ENCODE peak calls at places on chromosomes 2 and 18, in four cellular contexts. W is IMR-90, E is neuronal stem cell, K is mesendoderm. V is an unnamed sample.

GRCh38 chr2:232349546-232349945 is 29.0 kb upstream of the ALPP start:
- DNase-seq in E (no peak), K (no peak), W (no peak), V (no peak)

GRCh38 chr2:73939419-73939818 is 12.7 kb downstream of the DGUOK start:
- DNase-seq in E (no peak), K (peak), W (peak), V (peak)

GRCh38 chr18:23710068-23710527 is 20.8 kb downstream of the LAMA3 start:
- DNase-seq in K (peak), E (no peak), W (peak), V (no peak)

GRCh38 chr2:238286551-238286950 is 1.9 kb downstream of the PER2 start:
- DNase-seq in E (no peak), K (no peak), W (peak), V (no peak)

GRCh38 chr2:86336350-86337234 is 834 bp downstream of the REEP1 start:
- DNase-seq in E (peak), K (peak), W (no peak), V (peak)

GRCh38 chr2:126634273-126634861 is 21.6 kb upstream of the GYPC start:
- DNase-seq in K (peak), E (no peak), W (peak), V (peak)

GRCh38 chr2:73728043-73728442 is 9.1 kb downstream of the TPRKB start:
- DNase-seq in E (no peak), W (no peak), K (no peak), V (no peak)

GRCh38 chr2:40343904-40344303 is 108.0 kb downstream of the SLC8A1 start:
- DNase-seq in W (peak), E (no peak), K (no peak), V (no peak)

GRCh38 chr18:54717673-54718435 is 110.4 kb upstream of the RAB27B start:
- DNase-seq in E (no peak), K (peak), W (no peak), V (peak)

GRCh38 chr2:46943881-46944798 is 28.5 kb upstream of the MCFD2 start:
- DNase-seq in E (no peak), W (no peak), K (no peak), V (no peak)

GRCh38 chr2:184312970-184313369 is 285.4 kb upstream of the ZNF804A start:
- DNase-seq in E (no peak), W (no peak), K (no peak), V (no peak)

GRCh38 chr18:44464401-44465185 is 216.1 kb upstream of the SETBP1 start:
- DNase-seq in K (no peak), E (peak), W (no peak), V (no peak)

GRCh38 chr2:137957033-137957432 is 7.2 kb upstream of the HNMT start:
- DNase-seq in K (no peak), E (no peak), W (peak), V (no peak)

GRCh38 chr2:126662623-126663022 is 6.7 kb downstream of the GYPC start:
- DNase-seq in E (no peak), K (no peak), W (no peak), V (no peak)

GRCh38 chr2:70381235-70381634 is 79.4 kb upstream of the FAM136A start:
- DNase-seq in W (peak), E (no peak), K (no peak), V (no peak)

GRCh38 chr18:55577812-55578539 is 10.0 kb downstream of the TCF4 start:
- DNase-seq in K (peak), E (no peak), W (no peak), V (no peak)

GRCh38 chr2:157184161-157184910 is 73.2 kb upstream of the GALNT5 start:
- DNase-seq in E (no peak), W (peak), K (no peak), V (no peak)

GRCh38 chr2:229463941-229464340 is 192.9 kb upstream of the PID1 start:
- DNase-seq in W (no peak), K (no peak), E (no peak), V (no peak)

GRCh38 chr2:85600235-85600575 is 2.3 kb downstream of the TMEM150A start:
- DNase-seq in E (no peak), W (no peak), K (no peak), V (no peak)

GRCh38 chr2:136325844-136326291 is 207.9 kb upstream of the CXCR4 start:
- DNase-seq in W (no peak), K (no peak), E (no peak), V (no peak)

GRCh38 chr2:238163494-238164198 is 4.9 kb downstream of the ERFE start:
- DNase-seq in W (no peak), K (no peak), E (no peak), V (peak)

GRCh38 chr2:154713605-154714004 is 15.1 kb downstream of the KCNJ3 start:
- DNase-seq in K (no peak), W (no peak), E (no peak), V (no peak)

GRCh38 chr2:3637311-3637675 is 20.7 kb upstream of the ALLC start:
- DNase-seq in K (no peak), W (no peak), E (no peak), V (no peak)

GRCh38 chr2:84865181-84865783 is 15.6 kb downstream of the TRABD2A start:
- DNase-seq in E (no peak), W (peak), K (no peak), V (no peak)

GRCh38 chr2:116922414-116922813 is 892.1 kb upstream of the DDX18 start:
- DNase-seq in K (no peak), W (no peak), E (no peak), V (no peak)

GRCh38 chr2:200356794-200357472 is 50.4 kb downstream of the SPATS2L start:
- DNase-seq in W (peak), K (peak), E (no peak), V (no peak)
- H4K8ac ChIP-seq in W (peak), K (no peak), E (no peak), V (no peak)

DNA sequence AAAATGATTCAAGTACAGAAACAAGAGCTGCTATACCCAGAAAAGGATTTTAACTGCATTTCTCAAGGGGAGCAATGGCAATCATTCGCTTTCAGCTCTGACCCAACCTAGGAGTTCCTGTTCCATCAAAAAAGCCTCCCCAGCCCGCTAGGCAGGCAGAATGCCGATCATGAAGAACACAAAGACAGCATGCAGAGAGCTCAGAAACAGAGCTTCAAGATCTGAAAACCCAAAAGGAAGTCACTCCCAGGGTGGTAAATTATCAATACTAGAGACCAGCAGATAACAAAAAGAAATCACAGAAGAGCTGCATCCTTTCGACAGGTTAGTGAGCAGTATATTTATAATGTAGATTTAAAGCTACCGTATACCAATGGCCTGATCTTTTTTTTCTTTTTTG is 84.8 kb upstream of the CRIM1 start:
- DNase-seq in W (no peak), E (peak), K (peak), V (peak)
- H4K8ac ChIP-seq in W (no peak), E (no peak), K (no peak), V (no peak)

GRCh38 chr2:217249086-217249485 is 389.2 kb upstream of the TNP1 start:
- DNase-seq in K (no peak), E (no peak), W (no peak), V (no peak)
- H4K8ac ChIP-seq in K (no peak), E (no peak), W (peak), V (no peak)

DNA sequence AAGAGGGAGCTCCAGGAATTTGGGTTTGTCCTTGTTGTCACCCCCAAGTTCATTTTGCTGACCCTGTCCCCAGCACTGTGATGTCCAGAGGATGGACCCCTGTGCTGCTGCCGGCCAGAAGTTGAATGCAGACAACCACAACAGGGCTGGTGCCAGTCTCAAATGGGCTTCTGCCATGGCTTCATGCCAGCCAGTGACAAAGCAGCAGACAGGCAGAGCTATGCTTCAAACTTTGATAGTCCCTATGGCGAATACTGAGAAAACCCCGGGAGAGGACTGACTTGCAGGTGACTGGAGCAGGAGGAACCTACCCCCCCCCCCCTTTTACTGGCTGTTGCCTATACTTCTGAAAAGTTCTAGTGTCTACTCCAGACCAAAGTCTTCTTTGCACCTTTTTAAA is 3.2 kb downstream of the SMAD7 start:
- DNase-seq in K (no peak), E (no peak), W (no peak), V (peak)
- H4K8ac ChIP-seq in K (no peak), E (no peak), W (peak), V (no peak)

GRCh38 chr2:28949617-28950305 is 31.3 kb upstream of the TOGARAM2 start:
- DNase-seq in W (no peak), E (no peak), K (peak), V (peak)
- H4K8ac ChIP-seq in W (no peak), E (no peak), K (no peak), V (no peak)

GRCh38 chr18:74115046-74115445 is 32.6 kb downstream of the FBXO15 start:
- DNase-seq in K (no peak), W (peak), E (no peak), V (no peak)

GRCh38 chr18:74110983-74111382 is 36.7 kb downstream of the FBXO15 start:
- DNase-seq in K (no peak), E (no peak), W (no peak), V (no peak)

GRCh38 chr18:74116628-74117554 is 30.7 kb downstream of the FBXO15 start:
- DNase-seq in K (peak), E (no peak), W (peak), V (peak)

GRCh38 chr18:74114206-74114605 is 33.4 kb downstream of the FBXO15 start:
- DNase-seq in E (peak), W (peak), K (no peak), V (no peak)

GRCh38 chr18:74113711-74114110 is 33.9 kb downstream of the FBXO15 start:
- DNase-seq in E (no peak), W (no peak), K (no peak), V (no peak)
- H4K8ac ChIP-seq in E (no peak), W (peak), K (no peak), V (no peak)

DNA sequence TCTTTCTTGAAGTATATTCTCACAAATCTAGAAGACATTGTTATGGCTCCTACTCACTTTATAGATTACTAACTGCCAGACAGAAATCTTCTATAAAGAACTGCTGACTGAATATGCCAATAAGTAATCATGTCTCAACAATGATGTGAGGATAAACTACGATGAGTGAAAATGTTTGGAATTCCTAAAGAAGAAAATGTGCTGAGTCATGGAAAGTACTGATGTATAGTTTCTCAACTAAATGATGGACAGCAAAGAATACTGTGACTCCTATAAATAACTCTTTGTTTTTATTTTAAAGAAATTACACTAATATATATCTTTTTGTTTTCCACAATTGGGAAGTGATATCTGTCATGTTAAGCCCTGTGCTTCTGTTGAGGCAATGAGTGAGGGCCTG is 232.9 kb downstream of the LNPK start:
- DNase-seq in W (no peak), K (peak), E (no peak), V (no peak)
- H4K8ac ChIP-seq in W (no peak), K (no peak), E (no peak), V (no peak)

GRCh38 chr2:95073856-95074662 is 47.5 kb downstream of the MRPS5 start:
- DNase-seq in E (no peak), K (no peak), W (no peak), V (no peak)
- H4K8ac ChIP-seq in E (no peak), K (no peak), W (no peak), V (no peak)

GRCh38 chr18:7733642-7734041 is 166.5 kb downstream of the PTPRM start:
- DNase-seq in E (no peak), K (peak), W (peak), V (peak)
- H4K8ac ChIP-seq in E (no peak), K (no peak), W (peak), V (no peak)

GRCh38 chr2:1656326-1656960 is 87.9 kb downstream of the PXDN start:
- DNase-seq in K (peak), E (no peak), W (no peak), V (peak)
- H4K8ac ChIP-seq in K (no peak), E (no peak), W (no peak), V (no peak)